ENCODE peak calls at places on chromosomes 4 and X, in seven cellular contexts. One of them, this sample, is unnamed.

GRCh38 chr4:109611045-109611616 is 51.1 kb downstream of the MCUB start:
- DNase-seq in K562: no peak
- DNase-seq in A549: no peak
- DNase-seq in mammary epithelial cell: no peak
- DNase-seq in SK-N-SH: no peak
- DNase-seq in MM.1S: no peak
- DNase-seq in fibroblast of lung: peak
- DNase-seq in this sample: no peak

GRCh38 chrX:47529548-47529947 is 31.5 kb upstream of the ARAF start:
- DNase-seq in K562: no peak
- DNase-seq in A549: no peak
- DNase-seq in mammary epithelial cell: no peak
- DNase-seq in SK-N-SH: no peak
- DNase-seq in MM.1S: no peak
- DNase-seq in fibroblast of lung: no peak
- DNase-seq in this sample: no peak

GRCh38 chr4:175469519-175469918 is 342.5 kb downstream of the GPM6A start:
- DNase-seq in K562: no peak
- DNase-seq in A549: peak
- DNase-seq in mammary epithelial cell: peak
- DNase-seq in SK-N-SH: no peak
- DNase-seq in MM.1S: no peak
- DNase-seq in fibroblast of lung: peak
- DNase-seq in this sample: no peak

GRCh38 chr4:113442821-113443220 is 318.7 kb downstream of the CAMK2D start:
- DNase-seq in K562: no peak
- DNase-seq in A549: no peak
- DNase-seq in mammary epithelial cell: no peak
- DNase-seq in SK-N-SH: no peak
- DNase-seq in MM.1S: no peak
- DNase-seq in fibroblast of lung: peak
- DNase-seq in this sample: no peak

GRCh38 chrX:118459494-118459893 is 36.1 kb upstream of the DOCK11 start:
- DNase-seq in K562: peak
- DNase-seq in A549: peak
- DNase-seq in mammary epithelial cell: peak
- DNase-seq in SK-N-SH: peak
- DNase-seq in MM.1S: peak
- DNase-seq in fibroblast of lung: peak
- DNase-seq in this sample: no peak

GRCh38 chr4:15986900-15987299 is 23.9 kb upstream of the FGFBP2 start:
- DNase-seq in K562: no peak
- DNase-seq in A549: no peak
- DNase-seq in mammary epithelial cell: no peak
- DNase-seq in SK-N-SH: no peak
- DNase-seq in MM.1S: no peak
- DNase-seq in fibroblast of lung: no peak
- DNase-seq in this sample: no peak

GRCh38 chr4:43048570-43048969 is 156.1 kb downstream of the GRXCR1 start:
- DNase-seq in K562: no peak
- DNase-seq in A549: no peak
- DNase-seq in mammary epithelial cell: no peak
- DNase-seq in SK-N-SH: no peak
- DNase-seq in MM.1S: no peak
- DNase-seq in fibroblast of lung: no peak
- DNase-seq in this sample: no peak

GRCh38 chrX:153816821-153817220 is 13.5 kb downstream of the PDZD4 start:
- DNase-seq in K562: peak
- DNase-seq in A549: no peak
- DNase-seq in mammary epithelial cell: no peak
- DNase-seq in SK-N-SH: peak
- DNase-seq in MM.1S: no peak
- DNase-seq in fibroblast of lung: no peak
- DNase-seq in this sample: no peak

GRCh38 chr4:144494280-144494679 is 151.7 kb upstream of the HHIP start:
- DNase-seq in K562: no peak
- DNase-seq in A549: no peak
- DNase-seq in mammary epithelial cell: no peak
- DNase-seq in SK-N-SH: no peak
- DNase-seq in MM.1S: no peak
- DNase-seq in fibroblast of lung: peak
- DNase-seq in this sample: no peak

GRCh38 chr4:70993181-70994068 is at the start of gene DCK:
- DNase-seq in K562: peak
- DNase-seq in A549: peak
- DNase-seq in mammary epithelial cell: peak
- DNase-seq in SK-N-SH: peak
- DNase-seq in MM.1S: peak
- DNase-seq in fibroblast of lung: peak
- DNase-seq in this sample: peak

GRCh38 chrX:135477576-135477975 is 42.9 kb upstream of the INTS6L start:
- DNase-seq in K562: peak
- DNase-seq in A549: peak
- DNase-seq in mammary epithelial cell: peak
- DNase-seq in SK-N-SH: peak
- DNase-seq in MM.1S: peak
- DNase-seq in fibroblast of lung: peak
- DNase-seq in this sample: peak

GRCh38 chrX:43882294-43882681 is at the start of gene MAOB:
- DNase-seq in K562: peak
- DNase-seq in A549: no peak
- DNase-seq in mammary epithelial cell: peak
- DNase-seq in SK-N-SH: peak
- DNase-seq in MM.1S: no peak
- DNase-seq in fibroblast of lung: peak
- DNase-seq in this sample: no peak

GRCh38 chrX:319579-320125 is 1.1 kb upstream of the GTPBP6 start:
- DNase-seq in K562: no peak
- DNase-seq in A549: no peak
- DNase-seq in mammary epithelial cell: no peak
- DNase-seq in SK-N-SH: no peak
- DNase-seq in MM.1S: no peak
- DNase-seq in fibroblast of lung: no peak
- DNase-seq in this sample: no peak

GRCh38 chr4:99847362-99847976 is 30.8 kb downstream of the DAPP1 start:
- DNase-seq in K562: no peak
- DNase-seq in A549: no peak
- DNase-seq in mammary epithelial cell: no peak
- DNase-seq in SK-N-SH: no peak
- DNase-seq in MM.1S: peak
- DNase-seq in fibroblast of lung: no peak
- DNase-seq in this sample: no peak

GRCh38 chr4:113452868-113453620 is 308.5 kb downstream of the CAMK2D start:
- DNase-seq in K562: no peak
- DNase-seq in A549: peak
- DNase-seq in mammary epithelial cell: no peak
- DNase-seq in SK-N-SH: no peak
- DNase-seq in MM.1S: no peak
- DNase-seq in fibroblast of lung: peak
- DNase-seq in this sample: no peak

DNA sequence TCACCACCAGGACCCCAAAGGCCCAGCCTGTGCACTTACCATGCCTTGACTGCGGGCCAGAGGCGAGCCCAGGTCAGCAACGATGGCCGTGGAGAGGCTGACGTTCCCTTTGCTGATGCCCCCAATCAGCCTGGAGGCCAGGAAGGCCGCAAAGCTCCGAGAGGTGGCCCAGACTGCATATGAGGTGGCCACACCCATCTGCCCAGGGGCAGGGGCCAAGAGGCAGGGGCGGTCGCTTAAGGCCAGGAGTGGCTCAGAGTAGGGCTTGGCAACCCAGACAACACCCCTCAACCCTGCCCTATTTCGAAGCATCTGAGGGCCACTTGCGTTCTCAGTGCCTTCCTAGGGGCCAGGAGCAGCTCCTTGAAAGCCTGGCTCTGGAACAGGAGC is 30.6 kb downstream of the NOP14 start:
- DNase-seq in K562: no peak
- DNase-seq in A549: no peak
- DNase-seq in mammary epithelial cell: no peak
- DNase-seq in SK-N-SH: no peak
- DNase-seq in MM.1S: no peak
- DNase-seq in fibroblast of lung: no peak
- DNase-seq in this sample: no peak
- H3K4me2 ChIP-seq in K562: no peak
- H3K4me2 ChIP-seq in A549: peak
- H3K4me2 ChIP-seq in mammary epithelial cell: peak
- H3K4me2 ChIP-seq in SK-N-SH: peak
- H3K4me2 ChIP-seq in MM.1S: no peak
- H3K4me2 ChIP-seq in fibroblast of lung: peak
- H3K4me2 ChIP-seq in this sample: peak

GRCh38 chr4:7390906-7391636 is 43.7 kb downstream of the PSAPL1 start:
- DNase-seq in K562: no peak
- DNase-seq in A549: no peak
- DNase-seq in mammary epithelial cell: no peak
- DNase-seq in SK-N-SH: peak
- DNase-seq in MM.1S: no peak
- DNase-seq in fibroblast of lung: no peak
- DNase-seq in this sample: no peak
- H3K4me3 ChIP-seq in K562: no peak
- H3K4me3 ChIP-seq in A549: no peak
- H3K4me3 ChIP-seq in mammary epithelial cell: no peak
- H3K4me3 ChIP-seq in SK-N-SH: no peak
- H3K4me3 ChIP-seq in MM.1S: no peak
- H3K4me3 ChIP-seq in fibroblast of lung: no peak
- H3K4me3 ChIP-seq in this sample: no peak

GRCh38 chrX:2657532-2657931 is 33.6 kb upstream of the CD99 start:
- DNase-seq in K562: no peak
- DNase-seq in A549: no peak
- DNase-seq in mammary epithelial cell: no peak
- DNase-seq in SK-N-SH: no peak
- DNase-seq in MM.1S: no peak
- DNase-seq in fibroblast of lung: no peak
- DNase-seq in this sample: no peak
- H3K4me2 ChIP-seq in K562: no peak
- H3K4me2 ChIP-seq in A549: no peak
- H3K4me2 ChIP-seq in mammary epithelial cell: no peak
- H3K4me2 ChIP-seq in SK-N-SH: no peak
- H3K4me2 ChIP-seq in MM.1S: no peak
- H3K4me2 ChIP-seq in fibroblast of lung: no peak
- H3K4me2 ChIP-seq in this sample: no peak

GRCh38 chr4:132958457-132959263 is 190.4 kb upstream of the PCDH10 start:
- DNase-seq in K562: no peak
- DNase-seq in A549: no peak
- DNase-seq in mammary epithelial cell: no peak
- DNase-seq in SK-N-SH: no peak
- DNase-seq in MM.1S: no peak
- DNase-seq in fibroblast of lung: no peak
- DNase-seq in this sample: no peak

GRCh38 chr4:132955146-132955545 is 193.9 kb upstream of the PCDH10 start:
- DNase-seq in K562: no peak
- DNase-seq in A549: no peak
- DNase-seq in mammary epithelial cell: no peak
- DNase-seq in SK-N-SH: no peak
- DNase-seq in MM.1S: no peak
- DNase-seq in fibroblast of lung: no peak
- DNase-seq in this sample: no peak

GRCh38 chr4:132956951-132957350 is 192.1 kb upstream of the PCDH10 start:
- DNase-seq in K562: no peak
- DNase-seq in A549: no peak
- DNase-seq in mammary epithelial cell: no peak
- DNase-seq in SK-N-SH: no peak
- DNase-seq in MM.1S: no peak
- DNase-seq in fibroblast of lung: no peak
- DNase-seq in this sample: no peak
- H3K4me3 ChIP-seq in K562: no peak
- H3K4me3 ChIP-seq in A549: no peak
- H3K4me3 ChIP-seq in mammary epithelial cell: no peak
- H3K4me3 ChIP-seq in SK-N-SH: no peak
- H3K4me3 ChIP-seq in MM.1S: no peak
- H3K4me3 ChIP-seq in fibroblast of lung: no peak
- H3K4me3 ChIP-seq in this sample: no peak